ENCODE peak calls at places on chromosomes 7 and 10, in seven cellular contexts. S, Z, A, P, W, H and O are unnamed samples.

GRCh38 chr7:98399462-98399861 is 1.4 kb downstream of the BAIAP2L1 start:
- DNase-seq in S (no peak), Z (peak; percentile 46), A (no peak), H (no peak), P (no peak), W (no peak), O (peak; percentile 38)

GRCh38 chr7:15963206-15963605 is 276.7 kb upstream of the MEOX2 start:
- DNase-seq in Z (no peak), H (no peak), S (no peak), A (no peak), W (no peak), P (no peak), O (no peak)

GRCh38 chr7:20542594-20542993 is 72.9 kb upstream of the ABCB5 start:
- DNase-seq in W (no peak), A (no peak), S (peak; percentile 18), Z (peak; percentile 23), H (no peak), P (no peak), O (no peak)

GRCh38 chr7:105355701-105356100 is 33.0 kb downstream of the SRPK2 start:
- DNase-seq in P (peak; percentile 71), A (no peak), S (no peak), Z (no peak), W (no peak), H (no peak), O (no peak)

GRCh38 chr10:116660860-116661259 is 40.1 kb downstream of the PNLIPRP2 start:
- DNase-seq in H (no peak), W (no peak), A (no peak), Z (no peak), P (no peak), S (no peak), O (no peak)

GRCh38 chr7:78444267-78444666 is 645.7 kb downstream of the PHTF2 start:
- DNase-seq in P (no peak), W (no peak), S (no peak), Z (no peak), A (no peak), H (no peak), O (no peak)

GRCh38 chr7:3482147-3482921 is 181.3 kb downstream of the SDK1 start:
- DNase-seq in P (no peak), H (peak; percentile 4), Z (peak; percentile 50), A (no peak), W (no peak), S (no peak), O (peak; percentile 71)

GRCh38 chr7:103810112-103810744 is 179.2 kb downstream of the RELN start:
- DNase-seq in P (no peak), A (no peak), W (no peak), H (peak; percentile 69), Z (no peak), S (no peak), O (no peak)

GRCh38 chr10:72275351-72276012 is 1.8 kb downstream of the DDIT4 start:
- DNase-seq in A (no peak), S (no peak), H (peak; percentile 16), P (no peak), Z (peak; percentile 61), W (peak; percentile 31), O (no peak)